ENCODE peak calls at places on chromosomes 13 and 19, in nine cellular contexts. J is AG09309, L is left ventricle myocardium inferior, M is upper lobe of left lung, R is fibroblast of mammary gland, P is ascending aorta, Q is MM.1S, I is IMR-90, V is mucosa of descending colon. T is an unnamed sample.

GRCh38 chr19:48295458-48295857 is 25.6 kb downstream of the ZNF114 start:
- DNase-seq in L (no peak), V (no peak), J (no peak), I (no peak), Q (no peak), R (no peak), P (no peak), M (no peak), T (no peak)

GRCh38 chr13:111304603-111305289 is 15.7 kb upstream of the TEX29 start:
- DNase-seq in P (peak), L (no peak), I (no peak), J (no peak), Q (no peak), R (no peak), V (no peak), M (no peak), T (no peak)

GRCh38 chr13:40191186-40191980 is 475.1 kb downstream of the FOXO1 start:
- DNase-seq in L (no peak), Q (no peak), M (no peak), V (no peak), R (no peak), P (peak), I (no peak), J (no peak), T (peak)

GRCh38 chr13:44333950-44334675 is 39.5 kb upstream of the SERP2 start:
- DNase-seq in J (no peak), V (no peak), I (no peak), R (no peak), P (no peak), M (no peak), Q (no peak), L (no peak), T (no peak)

GRCh38 chr19:4375164-4375619 is 25.2 kb downstream of the SH3GL1 start:
- DNase-seq in J (no peak), V (peak), P (no peak), M (peak), L (no peak), I (no peak), R (no peak), Q (no peak), T (no peak)

GRCh38 chr13:89857502-89857901 is 1490.0 kb upstream of the MIR17HG start:
- DNase-seq in P (no peak), V (no peak), J (no peak), M (no peak), I (no peak), Q (no peak), L (no peak), R (no peak), T (no peak)

GRCh38 chr19:16338470-16339360 is 14.1 kb downstream of the KLF2 start:
- DNase-seq in R (peak), V (no peak), L (no peak), Q (no peak), P (peak), I (peak), J (peak), M (peak), T (peak)

GRCh38 chr13:112069727-112070300 is 2.9 kb downstream of the SOX1 start:
- DNase-seq in L (no peak), J (no peak), Q (no peak), I (no peak), P (no peak), M (no peak), V (no peak), R (no peak), T (no peak)

GRCh38 chr13:76690611-76691010 is 195.6 kb downstream of the KCTD12 start:
- DNase-seq in P (no peak), Q (no peak), I (no peak), J (no peak), V (no peak), M (no peak), L (no peak), R (no peak), T (no peak)

GRCh38 chr13:59879281-59879680 is 284.4 kb downstream of the DIAPH3 start:
- DNase-seq in V (no peak), I (no peak), Q (no peak), P (no peak), J (no peak), R (no peak), M (no peak), L (no peak), T (no peak)

DNA sequence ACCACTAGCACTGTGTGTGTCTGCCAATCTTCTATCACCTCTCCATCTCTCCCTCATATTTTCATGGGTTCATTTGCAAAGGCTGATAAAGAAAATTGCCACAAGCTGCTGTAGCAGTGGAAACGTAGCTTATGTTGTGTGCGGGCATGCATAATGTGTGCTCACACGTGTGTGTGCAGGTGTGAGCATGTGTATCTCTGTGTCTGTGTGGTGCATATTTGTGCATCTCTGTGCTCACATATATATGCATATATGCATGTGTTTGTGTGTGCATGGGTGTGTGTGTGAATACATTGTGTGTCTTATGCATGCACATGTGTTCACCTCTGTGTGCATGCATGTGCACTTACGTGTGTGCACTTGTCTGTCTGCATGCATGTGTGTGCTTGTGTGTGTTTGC is 181.8 kb upstream of the UBL3 start:
- DNase-seq in R (no peak), P (no peak), J (no peak), I (no peak), M (no peak), L (no peak), Q (no peak), V (no peak), T (no peak)
- H3K4me3 ChIP-seq in R (no peak), P (no peak), J (no peak), I (no peak), M (no peak), L (no peak), Q (no peak), V (no peak), T (no peak)

GRCh38 chr13:79194727-79195126 is 211.3 kb downstream of the RBM26 start:
- DNase-seq in M (no peak), R (no peak), Q (no peak), L (no peak), J (no peak), P (no peak), V (no peak), I (no peak), T (no peak)
- H3K4me3 ChIP-seq in M (no peak), R (no peak), Q (peak), L (no peak), J (no peak), P (no peak), V (no peak), I (no peak), T (no peak)

GRCh38 chr13:32840840-32841713 is 175.1 kb upstream of the KL start:
- DNase-seq in V (no peak), I (no peak), R (no peak), J (no peak), Q (no peak), P (no peak), L (peak), M (no peak), T (no peak)
- H3K4me3 ChIP-seq in V (no peak), I (no peak), R (no peak), J (no peak), Q (no peak), P (no peak), L (no peak), M (no peak), T (no peak)

GRCh38 chr19:46586294-46586693 is 14.8 kb upstream of the CALM3 start:
- DNase-seq in V (no peak), I (no peak), Q (no peak), M (no peak), P (no peak), J (no peak), R (no peak), L (no peak), T (no peak)
- H3K4me3 ChIP-seq in V (no peak), I (no peak), Q (no peak), M (no peak), P (no peak), J (no peak), R (no peak), L (no peak), T (no peak)

T was measured in astrocyte of the spinal cord.